ENCODE peak calls at places on chromosomes 11 and 22, in seven cellular contexts. B is neural progenitor cell, G is dorsolateral prefrontal cortex, E is HFF-Myc, T is IMR-90, D is PC-3, O is GM23338. R is an unnamed sample.

GRCh38 chr11:316891-317291 is 3.1 kb downstream of the IFITM1 start:
- DNase-seq in B (no peak), G (no peak), E (no peak), T (no peak), D (no peak), O (no peak), R (peak; percentile 12)

GRCh38 chr11:9799901-9800300 is 136.0 kb downstream of the SWAP70 start:
- DNase-seq in B (no peak), G (no peak), E (no peak), T (no peak), D (no peak), O (no peak), R (no peak)

GRCh38 chr11:5042091-5042490 is 4.2 kb upstream of the OR52J3 start:
- DNase-seq in B (no peak), G (no peak), E (no peak), T (no peak), D (no peak), O (no peak), R (peak; percentile 8)

GRCh38 chr22:47372596-47373385 is 610.3 kb downstream of the TBC1D22A start:
- DNase-seq in B (no peak), G (no peak), E (no peak), T (no peak), D (no peak), O (no peak), R (no peak)

GRCh38 chr22:23069502-23070357 is 589 bp upstream of the GNAZ start:
- DNase-seq in B (peak; percentile 98), G (peak; percentile 91), E (peak; percentile 33), T (peak; percentile 81), D (peak; percentile 82), O (peak; percentile 93), R (peak; percentile 45)

GRCh38 chr11:10725114-10725906 is 25.7 kb upstream of the CTR9 start:
- DNase-seq in B (no peak), G (no peak), E (no peak), T (peak; percentile 86), D (peak; percentile 83), O (no peak), R (peak; percentile 93)

GRCh38 chr11:128061321-128061871 is 526.0 kb downstream of the ETS1 start:
- DNase-seq in B (no peak), G (no peak), E (peak; percentile 24), T (peak; percentile 71), D (no peak), O (peak; percentile 8), R (peak; percentile 47)

GRCh38 chr22:19571995-19572394 is 47.8 kb upstream of the CLDN5 start:
- DNase-seq in B (no peak), G (no peak), E (no peak), T (no peak), D (peak; percentile 71), O (no peak), R (peak; percentile 76)

GRCh38 chr22:27705391-27706080 is 96.0 kb downstream of the MN1 start:
- DNase-seq in B (no peak), G (no peak), E (no peak), T (no peak), D (no peak), O (no peak), R (no peak)

GRCh38 chr11:46669606-46670243 is 30.7 kb downstream of the ARHGAP1 start:
- DNase-seq in B (peak; percentile 18), G (no peak), E (no peak), T (no peak), D (peak; percentile 7), O (peak; percentile 50), R (no peak)

GRCh38 chr11:61897387-61898246 is 6.3 kb upstream of the FADS3 start:
- DNase-seq in B (peak; percentile 86), G (peak; percentile 86), E (no peak), T (peak; percentile 53), D (peak; percentile 81), O (peak; percentile 93), R (no peak)

GRCh38 chr22:31958625-31959239 is 14.4 kb downstream of the YWHAH start:
- DNase-seq in B (no peak), G (no peak), E (no peak), T (no peak), D (no peak), O (no peak), R (no peak)

GRCh38 chr11:68773521-68774187 is 22.3 kb upstream of the TESMIN start:
- DNase-seq in B (no peak), G (no peak), E (no peak), T (peak; percentile 85), D (no peak), O (no peak), R (no peak)

GRCh38 chr11:62392944-62393628 is 25.7 kb upstream of the SCGB1A1 start:
- DNase-seq in B (no peak), G (no peak), E (no peak), T (no peak), D (peak; percentile 93), O (no peak), R (peak; percentile 13)

GRCh38 chr11:126432525-126432924 is 77.0 kb downstream of the ST3GAL4 start:
- DNase-seq in B (no peak), G (no peak), E (no peak), T (no peak), D (no peak), O (no peak), R (no peak)

GRCh38 chr22:49308300-49308699 is 519.4 kb downstream of the BRD1 start:
- DNase-seq in B (no peak), G (no peak), E (no peak), T (no peak), D (no peak), O (no peak), R (no peak)

GRCh38 chr11:32385998-32386397 is 49.3 kb downstream of the WT1 start:
- DNase-seq in B (peak; percentile 65), G (no peak), E (peak; percentile 14), T (peak; percentile 41), D (peak; percentile 64), O (peak; percentile 84), R (peak; percentile 6)

GRCh38 chr11:68658661-68659060 is 25.7 kb upstream of the GAL start:
- DNase-seq in B (no peak), G (no peak), E (no peak), T (peak; percentile 31), D (no peak), O (no peak), R (no peak)

DNA sequence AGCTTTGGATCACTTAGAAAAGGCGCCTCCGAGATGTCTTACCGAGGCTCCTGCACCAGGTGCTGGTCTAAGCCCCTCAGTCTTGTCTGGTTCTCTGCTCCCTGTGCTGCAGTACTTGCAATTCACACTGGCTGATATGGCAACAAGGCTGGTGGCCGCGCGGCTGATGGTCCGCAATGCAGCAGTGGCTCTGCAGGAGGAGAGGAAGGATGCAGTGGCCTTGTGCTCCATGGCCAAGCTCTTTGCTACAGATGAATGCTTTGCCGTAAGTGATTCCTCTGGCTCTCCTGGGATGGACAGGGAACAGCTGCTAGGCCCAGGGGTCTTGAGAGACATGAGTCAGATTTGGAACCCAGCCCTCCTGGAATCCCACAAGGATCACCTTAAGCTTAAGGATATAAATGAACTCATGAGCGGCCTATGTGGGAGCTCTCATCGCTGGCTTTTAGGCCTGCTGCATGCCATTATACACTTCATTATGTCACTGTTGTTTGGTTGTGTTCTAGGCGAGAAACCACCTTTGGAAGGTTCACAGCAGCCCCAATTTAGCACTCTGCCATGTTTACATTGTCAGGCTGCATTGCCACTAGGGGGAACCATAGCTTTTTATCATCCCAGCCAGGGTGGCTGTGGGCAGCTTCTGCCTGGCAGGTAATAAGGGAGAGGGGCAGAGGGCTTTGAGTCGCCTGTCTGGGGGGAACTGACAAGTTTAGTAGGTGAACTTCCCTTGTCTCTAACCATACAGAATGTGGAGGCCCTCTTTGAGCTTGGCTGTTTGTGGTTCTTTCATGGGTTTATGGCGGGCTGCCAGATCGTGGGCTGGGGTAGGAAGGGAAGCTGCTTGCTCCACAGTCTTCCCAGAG is 8.5 kb downstream of the ACAD8 start:
- DNase-seq in B (peak; percentile 67), G (no peak), E (no peak), T (no peak), D (peak; percentile 65), O (peak; percentile 84), R (no peak)
- TF ChIP-seq CTCF in B (peak; percentile 68), G (peak; percentile 45), E (peak; percentile 65), T (peak; percentile 46), D (peak; percentile 92), O (peak; percentile 83), R (peak; percentile 68)

GRCh38 chr22:37778370-37779009 is 29.2 kb upstream of the GCAT start:
- DNase-seq in B (no peak), G (no peak), E (no peak), T (no peak), D (no peak), O (no peak), R (no peak)

GRCh38 chr22:37777122-37777687 is 30.5 kb upstream of the GCAT start:
- DNase-seq in B (no peak), G (no peak), E (peak; percentile 85), T (peak; percentile 94), D (peak; percentile 96), O (peak; percentile 35), R (peak; percentile 98)

GRCh38 chr22:37782340-37783168 is 25.2 kb upstream of the GCAT start:
- DNase-seq in B (no peak), G (no peak), E (peak; percentile 73), T (peak; percentile 44), D (peak; percentile 94), O (no peak), R (no peak)

GRCh38 chr22:37784829-37785495 is 22.8 kb upstream of the GCAT start:
- DNase-seq in B (no peak), G (no peak), E (no peak), T (no peak), D (peak; percentile 66), O (no peak), R (no peak)

GRCh38 chr22:37781434-37782059 is 26.2 kb upstream of the GCAT start:
- DNase-seq in B (peak; percentile 33), G (no peak), E (no peak), T (peak; percentile 19), D (peak; percentile 52), O (peak; percentile 66), R (no peak)
- TF ChIP-seq CTCF in B (peak; percentile 20), G (no peak), E (peak; percentile 37), T (peak; percentile 18), D (peak; percentile 51), O (peak; percentile 40), R (peak; percentile 56)

GRCh38 chr11:75159081-75159953 is 8.4 kb downstream of the SLCO2B1 start:
- DNase-seq in B (peak; percentile 44), G (no peak), E (no peak), T (no peak), D (no peak), O (peak; percentile 40), R (no peak)
- TF ChIP-seq CTCF in B (no peak), G (no peak), E (no peak), T (no peak), D (no peak), O (no peak), R (no peak)

GRCh38 chr22:36776722-36777121 is 803 bp upstream of the IFT27 start:
- DNase-seq in B (no peak), G (no peak), E (no peak), T (no peak), D (no peak), O (no peak), R (no peak)

GRCh38 chr22:36783743-36784142 is 7.8 kb upstream of the IFT27 start:
- DNase-seq in B (no peak), G (no peak), E (no peak), T (no peak), D (no peak), O (no peak), R (no peak)

GRCh38 chr22:36778020-36778419 is 2.1 kb upstream of the IFT27 start:
- DNase-seq in B (no peak), G (no peak), E (no peak), T (no peak), D (no peak), O (no peak), R (no peak)

GRCh38 chr22:36787594-36787993 is 11.7 kb upstream of the IFT27 start:
- DNase-seq in B (no peak), G (no peak), E (no peak), T (no peak), D (no peak), O (no peak), R (no peak)

GRCh38 chr22:36781656-36782627 is 6.0 kb upstream of the IFT27 start:
- DNase-seq in B (peak; percentile 82), G (peak; percentile 72), E (peak; percentile 59), T (peak; percentile 92), D (peak; percentile 84), O (peak; percentile 89), R (peak; percentile 42)
- TF ChIP-seq CTCF in B (peak; percentile 94), G (peak; percentile 94), E (peak; percentile 86), T (peak; percentile 95), D (peak; percentile 84), O (peak; percentile 90), R (peak; percentile 96)